ENCODE peak calls at places on chromosomes 6 and 20, in ten cellular contexts. One of them, this sample, is unnamed.

GRCh38 chr6:116244284-116244683 is 9.6 kb downstream of the TSPYL4 start:
- DNase-seq in neural progenitor cell: no peak
- DNase-seq in Calu3: no peak
- DNase-seq in H9: no peak
- DNase-seq in hepatocyte: peak; percentile 37
- DNase-seq in A549: no peak
- DNase-seq in HCT116: no peak
- DNase-seq in CD8-positive, alpha-beta T cell: no peak
- DNase-seq in GM13976: no peak
- DNase-seq in endothelial cell of umbilical vein: no peak
- DNase-seq in this sample: no peak

GRCh38 chr20:63230800-63231268 is 4.9 kb upstream of the BIRC7 start:
- DNase-seq in CD8-positive, alpha-beta T cell: no peak
- DNase-seq in hepatocyte: peak; percentile 87
- DNase-seq in GM13976: no peak
- DNase-seq in neural progenitor cell: peak; percentile 92
- DNase-seq in H9: peak; percentile 91
- DNase-seq in Calu3: no peak
- DNase-seq in A549: peak; percentile 56
- DNase-seq in HCT116: no peak
- DNase-seq in endothelial cell of umbilical vein: peak; percentile 54
- DNase-seq in this sample: peak; percentile 53

GRCh38 chr6:121309768-121310473 is 24.4 kb downstream of the TBC1D32 start:
- DNase-seq in neural progenitor cell: no peak
- DNase-seq in GM13976: no peak
- DNase-seq in Calu3: no peak
- DNase-seq in A549: no peak
- DNase-seq in H9: no peak
- DNase-seq in endothelial cell of umbilical vein: no peak
- DNase-seq in HCT116: no peak
- DNase-seq in CD8-positive, alpha-beta T cell: no peak
- DNase-seq in hepatocyte: no peak
- DNase-seq in this sample: peak; percentile 58

GRCh38 chr20:52500150-52500549 is 308.6 kb upstream of the ZFP64 start:
- DNase-seq in CD8-positive, alpha-beta T cell: no peak
- DNase-seq in GM13976: no peak
- DNase-seq in endothelial cell of umbilical vein: peak; percentile 13
- DNase-seq in neural progenitor cell: peak; percentile 8
- DNase-seq in Calu3: no peak
- DNase-seq in A549: no peak
- DNase-seq in HCT116: no peak
- DNase-seq in hepatocyte: peak; percentile 31
- DNase-seq in H9: no peak
- DNase-seq in this sample: no peak

GRCh38 chr20:32006841-32007786 is 3.1 kb upstream of the CCM2L start:
- DNase-seq in endothelial cell of umbilical vein: no peak
- DNase-seq in HCT116: no peak
- DNase-seq in Calu3: no peak
- DNase-seq in CD8-positive, alpha-beta T cell: no peak
- DNase-seq in H9: no peak
- DNase-seq in A549: no peak
- DNase-seq in hepatocyte: no peak
- DNase-seq in GM13976: no peak
- DNase-seq in neural progenitor cell: peak; percentile 49
- DNase-seq in this sample: no peak

GRCh38 chr6:129730477-129731165 is 20.6 kb upstream of the ARHGAP18 start:
- DNase-seq in CD8-positive, alpha-beta T cell: peak; percentile 29
- DNase-seq in A549: peak; percentile 50
- DNase-seq in GM13976: peak; percentile 43
- DNase-seq in Calu3: peak; percentile 31
- DNase-seq in endothelial cell of umbilical vein: peak; percentile 63
- DNase-seq in neural progenitor cell: peak; percentile 21
- DNase-seq in H9: no peak
- DNase-seq in hepatocyte: peak; percentile 43
- DNase-seq in HCT116: no peak
- DNase-seq in this sample: peak; percentile 29

GRCh38 chr6:169701218-169701952 is 444 bp downstream of the WDR27 start:
- DNase-seq in CD8-positive, alpha-beta T cell: no peak
- DNase-seq in GM13976: no peak
- DNase-seq in A549: no peak
- DNase-seq in HCT116: no peak
- DNase-seq in hepatocyte: no peak
- DNase-seq in Calu3: peak; percentile 12
- DNase-seq in H9: no peak
- DNase-seq in endothelial cell of umbilical vein: no peak
- DNase-seq in neural progenitor cell: no peak
- DNase-seq in this sample: no peak

GRCh38 chr20:44069203-44069931 is 117.6 kb downstream of the JPH2 start:
- DNase-seq in hepatocyte: no peak
- DNase-seq in A549: no peak
- DNase-seq in neural progenitor cell: no peak
- DNase-seq in endothelial cell of umbilical vein: no peak
- DNase-seq in CD8-positive, alpha-beta T cell: peak; percentile 76
- DNase-seq in HCT116: no peak
- DNase-seq in H9: no peak
- DNase-seq in GM13976: peak; percentile 64
- DNase-seq in Calu3: no peak
- DNase-seq in this sample: no peak

GRCh38 chr20:35992713-35993335 is 24.4 kb downstream of the CNBD2 start:
- DNase-seq in endothelial cell of umbilical vein: peak; percentile 71
- DNase-seq in Calu3: peak; percentile 76
- DNase-seq in H9: peak; percentile 49
- DNase-seq in hepatocyte: peak; percentile 75
- DNase-seq in neural progenitor cell: peak; percentile 75
- DNase-seq in GM13976: peak; percentile 77
- DNase-seq in A549: peak; percentile 68
- DNase-seq in HCT116: peak; percentile 49
- DNase-seq in CD8-positive, alpha-beta T cell: peak; percentile 49
- DNase-seq in this sample: peak; percentile 58

GRCh38 chr6:34657307-34657978 is 39.1 kb downstream of the ILRUN start:
- DNase-seq in A549: peak; percentile 86
- DNase-seq in Calu3: peak; percentile 74
- DNase-seq in H9: no peak
- DNase-seq in HCT116: no peak
- DNase-seq in CD8-positive, alpha-beta T cell: no peak
- DNase-seq in GM13976: no peak
- DNase-seq in hepatocyte: peak; percentile 82
- DNase-seq in neural progenitor cell: no peak
- DNase-seq in endothelial cell of umbilical vein: peak; percentile 92
- DNase-seq in this sample: peak; percentile 73

GRCh38 chr6:128727500-128727899 is 155.4 kb upstream of the LAMA2 start:
- DNase-seq in HCT116: no peak
- DNase-seq in endothelial cell of umbilical vein: no peak
- DNase-seq in CD8-positive, alpha-beta T cell: no peak
- DNase-seq in hepatocyte: no peak
- DNase-seq in H9: no peak
- DNase-seq in Calu3: no peak
- DNase-seq in neural progenitor cell: no peak
- DNase-seq in A549: no peak
- DNase-seq in GM13976: no peak
- DNase-seq in this sample: no peak

GRCh38 chr20:58023781-58024180 is 204.7 kb downstream of the ANKRD60 start:
- DNase-seq in hepatocyte: no peak
- DNase-seq in GM13976: no peak
- DNase-seq in H9: no peak
- DNase-seq in endothelial cell of umbilical vein: no peak
- DNase-seq in HCT116: no peak
- DNase-seq in Calu3: no peak
- DNase-seq in neural progenitor cell: no peak
- DNase-seq in CD8-positive, alpha-beta T cell: no peak
- DNase-seq in A549: no peak
- DNase-seq in this sample: no peak

GRCh38 chr20:58026361-58026760 is 202.1 kb downstream of the ANKRD60 start:
- DNase-seq in hepatocyte: no peak
- DNase-seq in GM13976: no peak
- DNase-seq in neural progenitor cell: no peak
- DNase-seq in A549: no peak
- DNase-seq in HCT116: no peak
- DNase-seq in endothelial cell of umbilical vein: no peak
- DNase-seq in H9: no peak
- DNase-seq in Calu3: no peak
- DNase-seq in CD8-positive, alpha-beta T cell: no peak
- DNase-seq in this sample: no peak

GRCh38 chr20:58025233-58025632 is 203.2 kb downstream of the ANKRD60 start:
- DNase-seq in endothelial cell of umbilical vein: no peak
- DNase-seq in A549: no peak
- DNase-seq in HCT116: no peak
- DNase-seq in Calu3: no peak
- DNase-seq in neural progenitor cell: no peak
- DNase-seq in CD8-positive, alpha-beta T cell: no peak
- DNase-seq in H9: no peak
- DNase-seq in hepatocyte: no peak
- DNase-seq in GM13976: no peak
- DNase-seq in this sample: no peak

GRCh38 chr20:58024241-58024721 is 204.2 kb downstream of the ANKRD60 start:
- DNase-seq in HCT116: no peak
- DNase-seq in Calu3: no peak
- DNase-seq in hepatocyte: no peak
- DNase-seq in CD8-positive, alpha-beta T cell: no peak
- DNase-seq in A549: no peak
- DNase-seq in neural progenitor cell: no peak
- DNase-seq in H9: no peak
- DNase-seq in GM13976: no peak
- DNase-seq in endothelial cell of umbilical vein: no peak
- DNase-seq in this sample: no peak

GRCh38 chr20:58028123-58028522 is 200.3 kb downstream of the ANKRD60 start:
- DNase-seq in endothelial cell of umbilical vein: no peak
- DNase-seq in H9: no peak
- DNase-seq in GM13976: no peak
- DNase-seq in A549: no peak
- DNase-seq in CD8-positive, alpha-beta T cell: no peak
- DNase-seq in neural progenitor cell: peak; percentile 63
- DNase-seq in HCT116: no peak
- DNase-seq in hepatocyte: no peak
- DNase-seq in Calu3: no peak
- DNase-seq in this sample: no peak
- TF ChIP-seq CTCF in endothelial cell of umbilical vein: peak; percentile 18
- TF ChIP-seq CTCF in H9: peak; percentile 73
- TF ChIP-seq CTCF in GM13976: no peak
- TF ChIP-seq CTCF in A549: peak; percentile 5
- TF ChIP-seq CTCF in CD8-positive, alpha-beta T cell: no peak
- TF ChIP-seq CTCF in neural progenitor cell: peak; percentile 62
- TF ChIP-seq CTCF in HCT116: peak; percentile 42
- TF ChIP-seq CTCF in hepatocyte: peak; percentile 6
- TF ChIP-seq CTCF in Calu3: peak; percentile 29
- TF ChIP-seq CTCF in this sample: peak; percentile 49

GRCh38 chr6:815348-815738 is 122.4 kb upstream of the EXOC2 start:
- DNase-seq in CD8-positive, alpha-beta T cell: no peak
- DNase-seq in GM13976: no peak
- DNase-seq in H9: no peak
- DNase-seq in hepatocyte: no peak
- DNase-seq in A549: no peak
- DNase-seq in HCT116: no peak
- DNase-seq in neural progenitor cell: peak; percentile 58
- DNase-seq in Calu3: peak; percentile 13
- DNase-seq in endothelial cell of umbilical vein: no peak
- DNase-seq in this sample: peak; percentile 1
- TF ChIP-seq CTCF in CD8-positive, alpha-beta T cell: no peak
- TF ChIP-seq CTCF in GM13976: no peak
- TF ChIP-seq CTCF in H9: peak; percentile 51
- TF ChIP-seq CTCF in hepatocyte: no peak
- TF ChIP-seq CTCF in A549: no peak
- TF ChIP-seq CTCF in HCT116: peak; percentile 39
- TF ChIP-seq CTCF in neural progenitor cell: peak; percentile 48
- TF ChIP-seq CTCF in Calu3: no peak
- TF ChIP-seq CTCF in endothelial cell of umbilical vein: peak; percentile 6
- TF ChIP-seq CTCF in this sample: peak; percentile 32

GRCh38 chr6:161434331-161434730 is 160.5 kb upstream of the AGPAT4 start:
- DNase-seq in A549: no peak
- DNase-seq in endothelial cell of umbilical vein: no peak
- DNase-seq in H9: no peak
- DNase-seq in GM13976: no peak
- DNase-seq in Calu3: peak; percentile 37
- DNase-seq in neural progenitor cell: no peak
- DNase-seq in CD8-positive, alpha-beta T cell: no peak
- DNase-seq in hepatocyte: no peak
- DNase-seq in HCT116: no peak
- DNase-seq in this sample: no peak

GRCh38 chr6:161432546-161432945 is 158.7 kb upstream of the AGPAT4 start:
- DNase-seq in Calu3: no peak
- DNase-seq in HCT116: no peak
- DNase-seq in A549: no peak
- DNase-seq in GM13976: no peak
- DNase-seq in H9: no peak
- DNase-seq in CD8-positive, alpha-beta T cell: no peak
- DNase-seq in hepatocyte: no peak
- DNase-seq in neural progenitor cell: no peak
- DNase-seq in endothelial cell of umbilical vein: no peak
- DNase-seq in this sample: no peak

GRCh38 chr6:161434921-161435411 is 161.1 kb upstream of the AGPAT4 start:
- DNase-seq in A549: peak; percentile 66
- DNase-seq in HCT116: no peak
- DNase-seq in endothelial cell of umbilical vein: peak; percentile 48
- DNase-seq in neural progenitor cell: peak; percentile 59
- DNase-seq in CD8-positive, alpha-beta T cell: no peak
- DNase-seq in Calu3: peak; percentile 45
- DNase-seq in GM13976: no peak
- DNase-seq in H9: no peak
- DNase-seq in hepatocyte: peak; percentile 48
- DNase-seq in this sample: peak; percentile 62

GRCh38 chr6:161435426-161436065 is 161.7 kb upstream of the AGPAT4 start:
- DNase-seq in HCT116: no peak
- DNase-seq in hepatocyte: no peak
- DNase-seq in H9: no peak
- DNase-seq in neural progenitor cell: no peak
- DNase-seq in endothelial cell of umbilical vein: no peak
- DNase-seq in GM13976: no peak
- DNase-seq in Calu3: no peak
- DNase-seq in CD8-positive, alpha-beta T cell: no peak
- DNase-seq in A549: no peak
- DNase-seq in this sample: no peak

GRCh38 chr6:161429921-161430490 is 156.1 kb upstream of the AGPAT4 start:
- DNase-seq in CD8-positive, alpha-beta T cell: no peak
- DNase-seq in Calu3: no peak
- DNase-seq in A549: peak; percentile 27
- DNase-seq in neural progenitor cell: no peak
- DNase-seq in H9: no peak
- DNase-seq in HCT116: no peak
- DNase-seq in GM13976: no peak
- DNase-seq in endothelial cell of umbilical vein: peak; percentile 14
- DNase-seq in hepatocyte: no peak
- DNase-seq in this sample: no peak
- TF ChIP-seq CTCF in CD8-positive, alpha-beta T cell: no peak
- TF ChIP-seq CTCF in Calu3: no peak
- TF ChIP-seq CTCF in A549: no peak
- TF ChIP-seq CTCF in neural progenitor cell: peak; percentile 24
- TF ChIP-seq CTCF in H9: peak; percentile 41
- TF ChIP-seq CTCF in HCT116: no peak
- TF ChIP-seq CTCF in GM13976: no peak
- TF ChIP-seq CTCF in endothelial cell of umbilical vein: peak; percentile 14
- TF ChIP-seq CTCF in hepatocyte: no peak
- TF ChIP-seq CTCF in this sample: no peak

DNA sequence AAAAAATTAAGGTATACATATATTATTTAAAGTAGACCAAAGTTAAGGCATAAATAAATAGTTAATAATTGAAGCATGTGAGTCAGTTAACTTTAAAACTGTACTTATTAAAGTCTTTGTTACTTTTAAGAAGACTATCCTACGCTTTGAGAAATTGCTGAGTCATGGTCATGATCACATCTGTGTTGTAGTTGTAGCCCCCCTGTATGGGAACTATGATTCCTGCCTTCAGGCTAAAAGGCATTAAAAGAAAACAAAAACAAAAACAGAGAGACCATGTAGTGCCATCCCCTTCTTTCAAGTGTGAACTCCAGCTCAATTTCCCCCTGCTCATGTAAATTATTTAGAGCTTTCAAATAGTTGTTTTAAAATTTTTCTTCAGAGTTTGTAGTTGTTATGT is 123.4 kb downstream of the FLRT3 start:
- DNase-seq in GM13976: no peak
- DNase-seq in endothelial cell of umbilical vein: no peak
- DNase-seq in HCT116: no peak
- DNase-seq in A549: peak; percentile 31
- DNase-seq in CD8-positive, alpha-beta T cell: no peak
- DNase-seq in hepatocyte: no peak
- DNase-seq in H9: no peak
- DNase-seq in Calu3: no peak
- DNase-seq in neural progenitor cell: no peak
- DNase-seq in this sample: no peak
- TF ChIP-seq CTCF in GM13976: no peak
- TF ChIP-seq CTCF in endothelial cell of umbilical vein: no peak
- TF ChIP-seq CTCF in HCT116: no peak
- TF ChIP-seq CTCF in A549: no peak
- TF ChIP-seq CTCF in CD8-positive, alpha-beta T cell: no peak
- TF ChIP-seq CTCF in hepatocyte: no peak
- TF ChIP-seq CTCF in H9: no peak
- TF ChIP-seq CTCF in Calu3: no peak
- TF ChIP-seq CTCF in neural progenitor cell: no peak
- TF ChIP-seq CTCF in this sample: no peak